ENCODE peak calls at places on chromosomes 11 and 22, in ten cellular contexts. One of them, this sample, is unnamed.

GRCh38 chr11:45527898-45528297 is 137.5 kb downstream of the CHST1 start:
- DNase-seq in A549: no peak
- DNase-seq in H1: no peak
- DNase-seq in ovary: no peak
- DNase-seq in SK-N-SH: no peak
- DNase-seq in transverse colon: no peak
- DNase-seq in stomach: no peak
- DNase-seq in sigmoid colon: no peak
- DNase-seq in tibial nerve: no peak
- DNase-seq in esophagus muscularis mucosa: no peak
- DNase-seq in this sample: no peak

GRCh38 chr11:130847517-130847916 is 68.8 kb downstream of the SNX19 start:
- DNase-seq in stomach: no peak
- DNase-seq in ovary: no peak
- DNase-seq in SK-N-SH: no peak
- DNase-seq in sigmoid colon: no peak
- DNase-seq in tibial nerve: no peak
- DNase-seq in A549: peak
- DNase-seq in transverse colon: no peak
- DNase-seq in H1: no peak
- DNase-seq in esophagus muscularis mucosa: no peak
- DNase-seq in this sample: no peak

GRCh38 chr22:49838771-49839717 is 11.4 kb upstream of the BRD1 start:
- DNase-seq in esophagus muscularis mucosa: no peak
- DNase-seq in stomach: no peak
- DNase-seq in SK-N-SH: no peak
- DNase-seq in H1: peak
- DNase-seq in sigmoid colon: no peak
- DNase-seq in tibial nerve: no peak
- DNase-seq in A549: no peak
- DNase-seq in transverse colon: peak
- DNase-seq in ovary: no peak
- DNase-seq in this sample: no peak

GRCh38 chr22:17707526-17707925 is 66.7 kb downstream of the BID start:
- DNase-seq in stomach: no peak
- DNase-seq in SK-N-SH: no peak
- DNase-seq in H1: no peak
- DNase-seq in sigmoid colon: no peak
- DNase-seq in esophagus muscularis mucosa: no peak
- DNase-seq in ovary: no peak
- DNase-seq in transverse colon: no peak
- DNase-seq in A549: no peak
- DNase-seq in tibial nerve: no peak
- DNase-seq in this sample: no peak

GRCh38 chr22:44363214-44363979 is 50.6 kb upstream of the SHISAL1 start:
- DNase-seq in ovary: peak
- DNase-seq in sigmoid colon: peak
- DNase-seq in transverse colon: peak
- DNase-seq in H1: no peak
- DNase-seq in tibial nerve: peak
- DNase-seq in SK-N-SH: peak
- DNase-seq in stomach: peak
- DNase-seq in A549: peak
- DNase-seq in esophagus muscularis mucosa: no peak
- DNase-seq in this sample: peak

GRCh38 chr11:17013548-17014320 is 480 bp downstream of the PLEKHA7 start:
- DNase-seq in transverse colon: peak
- DNase-seq in H1: no peak
- DNase-seq in sigmoid colon: peak
- DNase-seq in tibial nerve: no peak
- DNase-seq in SK-N-SH: peak
- DNase-seq in A549: no peak
- DNase-seq in esophagus muscularis mucosa: no peak
- DNase-seq in ovary: peak
- DNase-seq in stomach: peak
- DNase-seq in this sample: no peak

GRCh38 chr11:57288771-57289579 is 35.8 kb downstream of the TNKS1BP1 start:
- DNase-seq in H1: no peak
- DNase-seq in SK-N-SH: peak
- DNase-seq in stomach: no peak
- DNase-seq in tibial nerve: no peak
- DNase-seq in esophagus muscularis mucosa: no peak
- DNase-seq in transverse colon: no peak
- DNase-seq in A549: no peak
- DNase-seq in sigmoid colon: no peak
- DNase-seq in ovary: no peak
- DNase-seq in this sample: no peak

GRCh38 chr22:17366830-17367229 is 2.4 kb upstream of the CECR2 start:
- DNase-seq in SK-N-SH: peak
- DNase-seq in esophagus muscularis mucosa: no peak
- DNase-seq in stomach: no peak
- DNase-seq in transverse colon: peak
- DNase-seq in ovary: peak
- DNase-seq in tibial nerve: no peak
- DNase-seq in A549: peak
- DNase-seq in H1: no peak
- DNase-seq in sigmoid colon: peak
- DNase-seq in this sample: no peak

GRCh38 chr11:95592455-95592854 is 197.1 kb downstream of the FAM76B start:
- DNase-seq in SK-N-SH: no peak
- DNase-seq in esophagus muscularis mucosa: no peak
- DNase-seq in transverse colon: no peak
- DNase-seq in stomach: no peak
- DNase-seq in H1: no peak
- DNase-seq in sigmoid colon: no peak
- DNase-seq in ovary: peak
- DNase-seq in A549: no peak
- DNase-seq in tibial nerve: peak
- DNase-seq in this sample: no peak

GRCh38 chr11:95589893-95590612 is 199.5 kb downstream of the FAM76B start:
- DNase-seq in H1: no peak
- DNase-seq in A549: no peak
- DNase-seq in stomach: no peak
- DNase-seq in sigmoid colon: no peak
- DNase-seq in SK-N-SH: no peak
- DNase-seq in tibial nerve: no peak
- DNase-seq in esophagus muscularis mucosa: no peak
- DNase-seq in transverse colon: no peak
- DNase-seq in ovary: no peak
- DNase-seq in this sample: no peak

GRCh38 chr11:95599959-95600586 is 189.5 kb downstream of the FAM76B start:
- DNase-seq in SK-N-SH: peak
- DNase-seq in ovary: no peak
- DNase-seq in transverse colon: no peak
- DNase-seq in esophagus muscularis mucosa: no peak
- DNase-seq in H1: no peak
- DNase-seq in stomach: no peak
- DNase-seq in A549: no peak
- DNase-seq in tibial nerve: no peak
- DNase-seq in sigmoid colon: no peak
- DNase-seq in this sample: no peak

GRCh38 chr11:95593101-95593500 is 196.5 kb downstream of the FAM76B start:
- DNase-seq in tibial nerve: no peak
- DNase-seq in H1: no peak
- DNase-seq in transverse colon: no peak
- DNase-seq in ovary: no peak
- DNase-seq in stomach: no peak
- DNase-seq in SK-N-SH: no peak
- DNase-seq in sigmoid colon: no peak
- DNase-seq in A549: no peak
- DNase-seq in esophagus muscularis mucosa: no peak
- DNase-seq in this sample: no peak

DNA sequence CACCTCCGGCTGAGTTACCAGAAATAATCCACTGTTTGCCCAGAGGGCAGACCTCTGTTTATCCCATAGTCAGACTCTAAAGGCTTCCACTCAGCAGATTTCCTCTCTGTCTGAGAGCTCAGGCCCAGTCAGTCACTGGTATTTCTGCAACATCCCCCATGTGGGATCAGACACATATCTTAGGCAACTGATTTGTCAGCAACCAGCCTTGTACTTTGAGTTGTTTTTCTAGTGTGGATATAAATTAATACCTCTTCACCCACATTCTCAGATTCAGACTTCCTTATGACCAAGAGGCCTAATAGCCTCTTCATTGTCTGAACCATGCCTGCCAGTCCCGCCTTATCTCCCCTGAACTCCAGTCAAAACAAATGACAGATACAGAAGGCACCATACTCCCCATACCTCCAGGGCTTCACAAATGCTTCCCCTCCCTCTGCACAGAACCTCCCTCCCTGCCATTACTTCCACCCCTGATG is 193.5 kb downstream of the FAM76B start:
- DNase-seq in H1: no peak
- DNase-seq in esophagus muscularis mucosa: no peak
- DNase-seq in transverse colon: no peak
- DNase-seq in tibial nerve: no peak
- DNase-seq in stomach: no peak
- DNase-seq in sigmoid colon: no peak
- DNase-seq in SK-N-SH: peak
- DNase-seq in ovary: no peak
- DNase-seq in A549: no peak
- DNase-seq in this sample: no peak
- TF ChIP-seq EP300 in H1: no peak
- TF ChIP-seq EP300 in esophagus muscularis mucosa: no peak
- TF ChIP-seq EP300 in transverse colon: no peak
- TF ChIP-seq EP300 in tibial nerve: no peak
- TF ChIP-seq EP300 in stomach: no peak
- TF ChIP-seq EP300 in sigmoid colon: no peak
- TF ChIP-seq EP300 in SK-N-SH: no peak
- TF ChIP-seq EP300 in ovary: no peak
- TF ChIP-seq EP300 in A549: no peak
- TF ChIP-seq EP300 in this sample: no peak

GRCh38 chr11:126176853-126177470 is 34.5 kb downstream of the RPUSD4 start:
- DNase-seq in stomach: no peak
- DNase-seq in A549: no peak
- DNase-seq in ovary: no peak
- DNase-seq in H1: no peak
- DNase-seq in sigmoid colon: no peak
- DNase-seq in SK-N-SH: no peak
- DNase-seq in tibial nerve: peak
- DNase-seq in esophagus muscularis mucosa: no peak
- DNase-seq in transverse colon: no peak
- DNase-seq in this sample: no peak
- TF ChIP-seq EP300 in stomach: no peak
- TF ChIP-seq EP300 in A549: no peak
- TF ChIP-seq EP300 in ovary: no peak
- TF ChIP-seq EP300 in H1: no peak
- TF ChIP-seq EP300 in sigmoid colon: no peak
- TF ChIP-seq EP300 in SK-N-SH: no peak
- TF ChIP-seq EP300 in tibial nerve: no peak
- TF ChIP-seq EP300 in esophagus muscularis mucosa: no peak
- TF ChIP-seq EP300 in transverse colon: no peak
- TF ChIP-seq EP300 in this sample: no peak

GRCh38 chr11:119807841-119808240 is 78.8 kb upstream of the NECTIN1 start:
- DNase-seq in sigmoid colon: no peak
- DNase-seq in esophagus muscularis mucosa: no peak
- DNase-seq in stomach: no peak
- DNase-seq in transverse colon: no peak
- DNase-seq in tibial nerve: no peak
- DNase-seq in H1: no peak
- DNase-seq in SK-N-SH: no peak
- DNase-seq in ovary: no peak
- DNase-seq in A549: no peak
- DNase-seq in this sample: no peak

GRCh38 chr11:119809346-119809745 is 80.3 kb upstream of the NECTIN1 start:
- DNase-seq in A549: no peak
- DNase-seq in ovary: no peak
- DNase-seq in SK-N-SH: no peak
- DNase-seq in sigmoid colon: no peak
- DNase-seq in tibial nerve: no peak
- DNase-seq in transverse colon: no peak
- DNase-seq in esophagus muscularis mucosa: no peak
- DNase-seq in H1: no peak
- DNase-seq in stomach: no peak
- DNase-seq in this sample: no peak

GRCh38 chr11:119807402-119807801 is 78.4 kb upstream of the NECTIN1 start:
- DNase-seq in sigmoid colon: no peak
- DNase-seq in ovary: no peak
- DNase-seq in transverse colon: no peak
- DNase-seq in H1: no peak
- DNase-seq in stomach: no peak
- DNase-seq in A549: no peak
- DNase-seq in tibial nerve: no peak
- DNase-seq in SK-N-SH: no peak
- DNase-seq in esophagus muscularis mucosa: no peak
- DNase-seq in this sample: no peak

GRCh38 chr11:119808431-119809185 is 79.6 kb upstream of the NECTIN1 start:
- DNase-seq in A549: no peak
- DNase-seq in SK-N-SH: no peak
- DNase-seq in sigmoid colon: no peak
- DNase-seq in transverse colon: no peak
- DNase-seq in ovary: no peak
- DNase-seq in tibial nerve: no peak
- DNase-seq in stomach: no peak
- DNase-seq in H1: no peak
- DNase-seq in esophagus muscularis mucosa: no peak
- DNase-seq in this sample: no peak

DNA sequence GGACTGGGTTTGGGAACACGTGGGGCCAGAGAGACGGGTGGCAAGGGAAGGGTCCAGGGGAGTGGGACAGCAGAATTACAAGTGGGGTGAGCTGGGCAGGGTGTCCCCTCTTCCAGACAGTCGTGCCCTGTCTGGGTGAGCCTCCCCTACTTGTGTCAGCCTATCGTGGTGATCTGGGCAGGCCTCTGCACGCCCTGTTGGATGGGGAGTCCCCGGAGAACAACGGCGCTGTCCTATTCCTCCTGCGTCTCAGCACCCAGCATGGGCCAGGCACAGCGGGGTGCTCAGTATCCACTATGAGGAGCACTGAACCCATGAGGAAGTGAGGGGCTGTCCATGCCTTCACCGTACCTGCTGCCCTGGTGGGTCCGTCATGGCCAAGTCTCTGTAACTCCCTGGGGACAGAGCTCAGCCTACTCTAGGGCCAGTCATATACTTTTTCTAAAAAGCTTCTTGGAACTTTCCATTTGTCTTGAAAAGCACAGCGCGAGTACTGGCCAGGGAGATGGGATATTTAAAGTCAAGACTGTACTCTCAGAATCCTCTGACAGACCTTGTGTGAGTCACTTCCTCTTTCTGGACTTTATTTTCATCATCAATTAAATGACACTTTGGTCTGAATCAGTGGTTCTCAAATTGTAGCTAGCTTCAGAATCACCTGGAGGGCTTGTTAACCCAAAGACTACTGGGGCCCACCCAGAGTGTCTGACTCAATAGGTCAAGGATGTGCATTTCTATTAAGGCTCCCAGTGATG is 81.7 kb upstream of the NECTIN1 start:
- DNase-seq in stomach: no peak
- DNase-seq in transverse colon: no peak
- DNase-seq in ovary: no peak
- DNase-seq in tibial nerve: no peak
- DNase-seq in sigmoid colon: no peak
- DNase-seq in esophagus muscularis mucosa: no peak
- DNase-seq in H1: no peak
- DNase-seq in SK-N-SH: no peak
- DNase-seq in A549: no peak
- DNase-seq in this sample: no peak
- TF ChIP-seq EP300 in stomach: no peak
- TF ChIP-seq EP300 in transverse colon: no peak
- TF ChIP-seq EP300 in ovary: no peak
- TF ChIP-seq EP300 in tibial nerve: no peak
- TF ChIP-seq EP300 in sigmoid colon: no peak
- TF ChIP-seq EP300 in esophagus muscularis mucosa: no peak
- TF ChIP-seq EP300 in H1: no peak
- TF ChIP-seq EP300 in SK-N-SH: no peak
- TF ChIP-seq EP300 in A549: no peak
- TF ChIP-seq EP300 in this sample: no peak

DNA sequence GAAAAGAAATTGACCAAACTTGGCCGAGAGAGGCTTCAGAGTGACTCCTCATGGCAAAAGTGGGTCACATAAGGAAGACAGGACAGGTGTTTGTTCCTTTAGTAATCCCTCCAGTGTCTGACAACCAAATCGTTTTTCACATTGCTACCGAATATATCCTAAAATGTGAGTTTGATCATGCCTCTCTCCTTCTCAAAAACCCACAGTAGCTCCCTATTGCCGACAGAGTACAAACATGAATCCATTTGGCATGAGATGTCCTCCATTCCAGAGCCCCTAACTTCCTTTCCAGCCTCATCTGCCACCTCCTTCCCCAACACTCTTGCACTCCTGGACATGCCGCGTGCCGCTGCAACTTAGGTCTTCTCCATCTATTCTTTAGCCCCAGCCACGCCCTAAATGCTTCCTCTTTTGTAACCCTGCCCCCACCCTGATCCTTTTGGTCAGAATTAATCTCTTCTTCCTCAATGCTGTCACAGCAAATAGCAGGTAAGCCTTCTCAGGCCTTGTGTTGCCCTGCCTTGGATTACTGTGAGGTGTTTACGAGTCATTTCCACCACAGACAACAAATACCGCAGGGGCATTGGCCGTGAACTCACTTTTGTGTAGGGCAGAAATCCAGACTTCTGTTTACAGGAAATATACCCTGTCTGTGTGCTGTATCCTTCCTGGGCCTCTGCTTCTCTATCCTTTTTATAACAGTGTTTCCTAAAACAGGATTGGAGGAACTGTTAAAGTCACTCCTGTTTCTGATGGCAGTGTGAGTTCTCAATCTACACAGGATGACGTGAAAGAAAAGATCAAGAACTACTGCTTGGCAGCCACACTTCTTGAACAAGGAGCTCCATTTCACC is 66.0 kb upstream of the FTH1 start:
- DNase-seq in sigmoid colon: no peak
- DNase-seq in ovary: no peak
- DNase-seq in A549: no peak
- DNase-seq in stomach: no peak
- DNase-seq in tibial nerve: no peak
- DNase-seq in H1: no peak
- DNase-seq in esophagus muscularis mucosa: no peak
- DNase-seq in transverse colon: no peak
- DNase-seq in SK-N-SH: no peak
- DNase-seq in this sample: no peak
- TF ChIP-seq EP300 in sigmoid colon: no peak
- TF ChIP-seq EP300 in ovary: no peak
- TF ChIP-seq EP300 in A549: no peak
- TF ChIP-seq EP300 in stomach: no peak
- TF ChIP-seq EP300 in tibial nerve: no peak
- TF ChIP-seq EP300 in H1: no peak
- TF ChIP-seq EP300 in esophagus muscularis mucosa: no peak
- TF ChIP-seq EP300 in transverse colon: no peak
- TF ChIP-seq EP300 in SK-N-SH: no peak
- TF ChIP-seq EP300 in this sample: no peak